ENCODE peak calls at places on chromosome 11, in eight cellular contexts. G is iPS DF 6.9; X is iris pigment epithelial cell; Q is pons; C is stimulated activated CD8-positive, alpha-beta memory T cell treated with anti-CD3 and anti-CD28 coated beads, Interleukin-7, amount 100 ng/mL, for 48 hours; V is AG10803; K is CD4-positive, alpha-beta memory T cell; R is astrocyte of the spinal cord. A is an unnamed sample.

GRCh38 chr11:287821-288327 is 1.1 kb upstream of the PGGHG start:
- DNase-seq in G (no peak), X (no peak), Q (no peak), C (no peak), V (no peak), K (peak; percentile 66), R (no peak), A (no peak)

GRCh38 chr11:1217151-1217550 is 5.7 kb upstream of the MUC5B start:
- DNase-seq in G (no peak), X (no peak), Q (no peak), C (no peak), V (no peak), K (no peak), R (no peak), A (no peak)

GRCh38 chr11:110148775-110149744 is 55.9 kb downstream of the ZC3H12C start:
- DNase-seq in G (no peak), X (peak; percentile 93), Q (no peak), C (no peak), V (peak; percentile 34), K (no peak), R (peak; percentile 61), A (no peak)

GRCh38 chr11:116257092-116257491 is 515.7 kb downstream of the BUD13 start:
- DNase-seq in G (no peak), X (no peak), Q (no peak), C (no peak), V (no peak), K (no peak), R (no peak), A (no peak)

GRCh38 chr11:78371221-78371899 is 46.3 kb downstream of the GAB2 start:
- DNase-seq in G (no peak), X (no peak), Q (peak; percentile 59), C (no peak), V (no peak), K (no peak), R (no peak), A (no peak)

GRCh38 chr11:68659158-68659921 is 25.0 kb upstream of the GAL start:
- DNase-seq in G (no peak), X (peak; percentile 99), Q (peak; percentile 17), C (no peak), V (peak; percentile 83), K (no peak), R (peak; percentile 98), A (no peak)

GRCh38 chr11:21810650-21811049 is 382.2 kb upstream of the ANO5 start:
- DNase-seq in G (no peak), X (peak; percentile 4), Q (no peak), C (no peak), V (no peak), K (no peak), R (no peak), A (no peak)

GRCh38 chr11:29125621-29126020 is 891.2 kb downstream of the KCNA4 start:
- DNase-seq in G (no peak), X (no peak), Q (no peak), C (no peak), V (peak; percentile 26), K (no peak), R (no peak), A (no peak)

GRCh38 chr11:59551651-59552521 is 40.5 kb downstream of the OR4D9 start:
- DNase-seq in G (no peak), X (peak; percentile 90), Q (peak; percentile 79), C (no peak), V (peak; percentile 87), K (no peak), R (peak; percentile 90), A (no peak)

GRCh38 chr11:76073716-76074115 is 132.6 kb downstream of the WNT11 start:
- DNase-seq in G (no peak), X (peak; percentile 80), Q (no peak), C (no peak), V (peak; percentile 89), K (no peak), R (peak; percentile 42), A (no peak)

GRCh38 chr11:110250168-110250567 is 46.2 kb downstream of the RDX start:
- DNase-seq in G (no peak), X (no peak), Q (no peak), C (no peak), V (no peak), K (no peak), R (no peak), A (no peak)

GRCh38 chr11:124832571-124832970 is 32.4 kb upstream of the MSANTD2 start:
- DNase-seq in G (no peak), X (no peak), Q (no peak), C (no peak), V (no peak), K (no peak), R (no peak), A (no peak)

GRCh38 chr11:3840870-3841425 is at the start of gene RHOG:
- DNase-seq in G (no peak), X (peak; percentile 83), Q (no peak), C (peak; percentile 90), V (peak; percentile 83), K (no peak), R (peak; percentile 83), A (peak; percentile 56)

A was measured in T-helper 1 cell.